ENCODE peak calls at places on chromosome 22, in four cellular contexts. One of them, this sample, is unnamed.

GRCh38 chr22:41648431-41648830 is 27.3 kb downstream of the XRCC6 start:
- DNase-seq in T-cell: no peak
- DNase-seq in COR-L47: no peak
- DNase-seq in amygdala: no peak
- DNase-seq in this sample: no peak

GRCh38 chr22:38631724-38632123 is 24.5 kb downstream of the FAM227A start:
- DNase-seq in amygdala: no peak
- DNase-seq in T-cell: no peak
- DNase-seq in COR-L47: no peak
- DNase-seq in this sample: no peak

GRCh38 chr22:45242778-45243191 is 2.1 kb upstream of the KIAA0930 start:
- DNase-seq in COR-L47: peak; percentile 97
- DNase-seq in amygdala: peak; percentile 27
- DNase-seq in T-cell: no peak
- DNase-seq in this sample: peak; percentile 33

GRCh38 chr22:41237707-41238569 is 2.8 kb downstream of the CHADL start:
- DNase-seq in amygdala: no peak
- DNase-seq in COR-L47: peak; percentile 29
- DNase-seq in T-cell: peak; percentile 78
- DNase-seq in this sample: peak; percentile 67

GRCh38 chr22:42820075-42820763 is 36.9 kb downstream of the ARFGAP3 start:
- DNase-seq in amygdala: no peak
- DNase-seq in T-cell: no peak
- DNase-seq in COR-L47: no peak
- DNase-seq in this sample: no peak

GRCh38 chr22:23834406-23834805 is 4.4 kb downstream of the DERL3 start:
- DNase-seq in COR-L47: no peak
- DNase-seq in amygdala: no peak
- DNase-seq in T-cell: no peak
- DNase-seq in this sample: no peak

GRCh38 chr22:30212363-30212995 is 34.1 kb downstream of the LIF start:
- DNase-seq in COR-L47: no peak
- DNase-seq in amygdala: no peak
- DNase-seq in T-cell: no peak
- DNase-seq in this sample: peak; percentile 45

GRCh38 chr22:49359061-49359460 is 468.6 kb downstream of the BRD1 start:
- DNase-seq in amygdala: no peak
- DNase-seq in COR-L47: no peak
- DNase-seq in T-cell: no peak
- DNase-seq in this sample: no peak

GRCh38 chr22:45572444-45572843 is 69.8 kb downstream of the FBLN1 start:
- DNase-seq in amygdala: no peak
- DNase-seq in COR-L47: no peak
- DNase-seq in T-cell: no peak
- DNase-seq in this sample: no peak

GRCh38 chr22:32842486-32842885 is 41.0 kb downstream of the TIMP3 start:
- DNase-seq in amygdala: no peak
- DNase-seq in T-cell: no peak
- DNase-seq in COR-L47: no peak
- DNase-seq in this sample: no peak

GRCh38 chr22:45448431-45448830 is 34.9 kb downstream of the RIBC2 start:
- DNase-seq in amygdala: no peak
- DNase-seq in COR-L47: no peak
- DNase-seq in T-cell: no peak
- DNase-seq in this sample: no peak

GRCh38 chr22:29147241-29147919 is 58.3 kb upstream of the EMID1 start:
- DNase-seq in amygdala: no peak
- DNase-seq in T-cell: no peak
- DNase-seq in COR-L47: no peak
- DNase-seq in this sample: no peak

This sample was measured in NCI-H146.